ENCODE peak calls at places on chromosomes 3 and 15, in ten cellular contexts. Y, I, T, D, O, A, G, V, H and C are unnamed samples.

GRCh38 chr3:142778541-142778940 is 54.7 kb downstream of the TRPC1 start:
- DNase-seq in Y (no peak), I (no peak), D (no peak), V (no peak), T (no peak), G (no peak), H (no peak), A (no peak), O (no peak), C (no peak)

GRCh38 chr3:156745766-156746165 is 71.4 kb downstream of the TIPARP start:
- DNase-seq in Y (no peak), O (no peak), T (no peak), V (no peak), I (no peak), D (no peak), G (no peak), A (no peak), H (no peak), C (no peak)

GRCh38 chr15:29470794-29471193 is 201.2 kb upstream of the NSMCE3 start:
- DNase-seq in Y (no peak), H (no peak), V (no peak), T (no peak), D (no peak), G (no peak), O (no peak), A (peak; percentile 75), I (peak; percentile 45), C (no peak)

GRCh38 chr3:187456268-187456667 is 88.1 kb downstream of the RTP4 start:
- DNase-seq in D (no peak), V (peak; percentile 70), O (no peak), T (peak; percentile 60), H (peak; percentile 14), A (peak; percentile 22), I (no peak), Y (no peak), G (no peak), C (peak; percentile 82)

GRCh38 chr15:31403606-31404005 is 77.0 kb downstream of the KLF13 start:
- DNase-seq in O (no peak), G (no peak), I (no peak), A (no peak), Y (no peak), H (no peak), D (no peak), V (no peak), T (peak; percentile 74), C (no peak)

GRCh38 chr15:63353887-63354286 is 27.8 kb downstream of the CA12 start:
- DNase-seq in G (no peak), V (no peak), I (no peak), Y (no peak), H (no peak), A (no peak), D (no peak), T (no peak), O (no peak), C (no peak)

GRCh38 chr15:97745481-97746071 is 214.9 kb upstream of the ARRDC4 start:
- DNase-seq in D (no peak), O (no peak), V (no peak), H (no peak), Y (peak; percentile 29), T (peak; percentile 20), G (peak; percentile 38), A (peak; percentile 2), I (peak; percentile 36), C (no peak)

GRCh38 chr3:69249001-69249400 is 126.6 kb upstream of the LMOD3 start:
- DNase-seq in I (no peak), G (no peak), O (no peak), H (no peak), A (no peak), T (no peak), D (no peak), V (no peak), Y (no peak), C (no peak)

GRCh38 chr3:51385621-51386091 is 565 bp downstream of the MANF start:
- DNase-seq in O (no peak), D (no peak), Y (no peak), V (no peak), T (no peak), H (no peak), I (no peak), G (no peak), A (no peak), C (no peak)

GRCh38 chr15:90603893-90604292 is 74.2 kb downstream of the CRTC3 start:
- DNase-seq in H (no peak), G (no peak), A (no peak), T (peak; percentile 50), O (no peak), I (no peak), D (no peak), Y (peak; percentile 65), V (peak; percentile 43), C (peak; percentile 81)

GRCh38 chr3:73868688-73869315 is 244.1 kb upstream of the PDZRN3 start:
- DNase-seq in H (peak; percentile 55), O (no peak), G (peak; percentile 1), D (no peak), T (peak; percentile 51), A (peak; percentile 25), Y (no peak), I (peak; percentile 67), V (no peak), C (no peak)

GRCh38 chr3:44323341-44323955 is 15.1 kb upstream of the TCAIM start:
- DNase-seq in I (peak; percentile 50), T (peak; percentile 82), G (peak; percentile 23), Y (peak; percentile 53), H (peak; percentile 38), A (peak; percentile 53), O (no peak), V (peak; percentile 76), D (no peak), C (peak; percentile 77)

GRCh38 chr15:40190591-40190990 is 29.7 kb downstream of the BUB1B start:
- DNase-seq in O (no peak), G (no peak), A (no peak), V (no peak), I (no peak), D (no peak), H (no peak), T (peak; percentile 75), Y (no peak), C (no peak)

GRCh38 chr3:195790891-195791290 is 20.8 kb downstream of the MUC4 start:
- DNase-seq in T (no peak), H (no peak), I (no peak), O (no peak), A (no peak), G (no peak), D (no peak), Y (no peak), V (no peak), C (peak; percentile 10)

GRCh38 chr3:53748512-53749271 is 97.5 kb downstream of the CHDH start:
- DNase-seq in I (no peak), D (no peak), H (no peak), O (no peak), T (no peak), Y (no peak), G (no peak), V (no peak), A (no peak), C (no peak)

GRCh38 chr3:60675424-60675823 is 575.8 kb downstream of the FHIT start:
- DNase-seq in T (no peak), A (no peak), O (no peak), Y (no peak), H (no peak), I (no peak), V (no peak), G (no peak), D (no peak), C (no peak)

GRCh38 chr3:178384302-178384939 is 151.8 kb upstream of the KCNMB2 start:
- DNase-seq in T (peak; percentile 43), I (peak; percentile 22), O (no peak), V (no peak), A (no peak), D (no peak), G (no peak), H (peak; percentile 23), Y (no peak), C (no peak)

GRCh38 chr3:79040701-79041100 is 727.1 kb downstream of the ROBO1 start:
- DNase-seq in G (no peak), H (no peak), O (no peak), I (no peak), A (no peak), V (no peak), T (peak; percentile 73), D (no peak), Y (no peak), C (no peak)

GRCh38 chr3:70806556-70806955 is 494.1 kb upstream of the MDFIC2 start:
- DNase-seq in G (no peak), A (no peak), I (no peak), D (no peak), H (no peak), Y (no peak), T (no peak), O (no peak), V (no peak), C (no peak)

GRCh38 chr15:44038801-44039200 is 156.3 kb downstream of the FRMD5 start:
- DNase-seq in D (no peak), V (no peak), O (no peak), A (no peak), G (no peak), I (no peak), Y (no peak), H (no peak), T (peak; percentile 30), C (no peak)

GRCh38 chr3:119779731-119780383 is 2.0 kb upstream of the NR1I2 start:
- DNase-seq in G (no peak), V (no peak), O (no peak), Y (no peak), I (no peak), A (no peak), H (no peak), D (no peak), T (no peak), C (no peak)

GRCh38 chr3:187490366-187490765 is 122.2 kb downstream of the RTP4 start:
- DNase-seq in I (no peak), G (no peak), A (no peak), D (no peak), T (no peak), Y (no peak), O (no peak), H (no peak), V (no peak), C (no peak)

GRCh38 chr3:170240671-170241070 is 18.4 kb downstream of the PRKCI start:
- DNase-seq in V (no peak), T (no peak), H (no peak), O (no peak), A (peak; percentile 60), D (no peak), Y (no peak), G (no peak), I (no peak), C (no peak)

GRCh38 chr3:184740509-184741258 is 28.8 kb upstream of the MAGEF1 start:
- DNase-seq in D (no peak), H (no peak), A (no peak), I (no peak), T (peak; percentile 54), V (no peak), Y (peak; percentile 49), G (no peak), O (no peak), C (no peak)

GRCh38 chr15:47872869-47873301 is 155.6 kb downstream of the SEMA6D start:
- DNase-seq in O (no peak), I (no peak), H (peak; percentile 6), T (peak; percentile 41), A (no peak), V (no peak), Y (no peak), D (no peak), G (no peak), C (no peak)

GRCh38 chr3:156332304-156332703 is 211.9 kb downstream of the KCNAB1 start:
- DNase-seq in I (no peak), O (no peak), V (no peak), A (no peak), D (no peak), H (no peak), G (no peak), T (no peak), Y (no peak), C (no peak)